ENCODE peak calls at places on chromosomes 11 and 22, in eight cellular contexts. Q, R, V, U, Z, C, B and E are unnamed samples.

GRCh38 chr11:64834723-64835615 is 9.5 kb downstream of the CDC42BPG start:
- DNase-seq in Q (no peak), R (no peak), V (peak; percentile 38), U (peak; percentile 80), Z (peak; percentile 49), C (no peak), B (no peak), E (peak; percentile 95)

GRCh38 chr22:18048441-18048898 is 24.1 kb upstream of the MICAL3 start:
- DNase-seq in Q (no peak), R (no peak), V (no peak), U (no peak), Z (no peak), C (no peak), B (no peak), E (no peak)

GRCh38 chr11:126282361-126282741 is 542 bp upstream of the TIRAP start:
- DNase-seq in Q (no peak), R (peak; percentile 59), V (peak; percentile 44), U (no peak), Z (no peak), C (no peak), B (no peak), E (peak; percentile 28)

GRCh38 chr11:18050853-18051252 is 4.8 kb upstream of the TPH1 start:
- DNase-seq in Q (no peak), R (no peak), V (no peak), U (no peak), Z (no peak), C (no peak), B (no peak), E (no peak)

GRCh38 chr11:77081381-77081851 is 14.6 kb downstream of the CAPN5 start:
- DNase-seq in Q (peak; percentile 1), R (peak; percentile 13), V (no peak), U (peak; percentile 36), Z (no peak), C (no peak), B (no peak), E (no peak)

GRCh38 chr11:32382339-32383049 is 52.8 kb downstream of the WT1 start:
- DNase-seq in Q (no peak), R (peak; percentile 80), V (peak; percentile 65), U (no peak), Z (peak; percentile 35), C (no peak), B (no peak), E (peak; percentile 57)

GRCh38 chr11:60947666-60948065 is 4.3 kb downstream of the SLC15A3 start:
- DNase-seq in Q (no peak), R (no peak), V (no peak), U (no peak), Z (no peak), C (no peak), B (no peak), E (no peak)

GRCh38 chr11:105641433-105641832 is 31.6 kb downstream of the GRIA4 start:
- DNase-seq in Q (no peak), R (no peak), V (no peak), U (no peak), Z (no peak), C (no peak), B (no peak), E (no peak)

GRCh38 chr11:36385121-36385530 is 89.0 kb downstream of the PRR5L start:
- DNase-seq in Q (no peak), R (no peak), V (peak; percentile 50), U (no peak), Z (no peak), C (no peak), B (no peak), E (no peak)

GRCh38 chr11:121563003-121563402 is 110.2 kb upstream of the SORL1-AS1 start:
- DNase-seq in Q (no peak), R (no peak), V (no peak), U (no peak), Z (no peak), C (no peak), B (no peak), E (no peak)

GRCh38 chr11:3155691-3156258 is 9.3 kb downstream of the OSBPL5 start:
- DNase-seq in Q (no peak), R (no peak), V (no peak), U (peak; percentile 37), Z (no peak), C (no peak), B (no peak), E (no peak)

GRCh38 chr11:13465909-13466371 is 2.9 kb upstream of the BTBD10 start:
- DNase-seq in Q (no peak), R (no peak), V (peak; percentile 71), U (no peak), Z (no peak), C (no peak), B (no peak), E (peak; percentile 41)

GRCh38 chr11:64223001-64223651 is 2.9 kb downstream of the TRPT1 start:
- DNase-seq in Q (no peak), R (peak; percentile 27), V (no peak), U (no peak), Z (no peak), C (no peak), B (no peak), E (no peak)

GRCh38 chr11:79119491-79120284 is 321.1 kb downstream of the TENM4 start:
- DNase-seq in Q (no peak), R (no peak), V (no peak), U (no peak), Z (no peak), C (no peak), B (peak; percentile 87), E (no peak)

GRCh38 chr22:17870408-17870807 is 96.1 kb upstream of the BID start:
- DNase-seq in Q (no peak), R (no peak), V (no peak), U (no peak), Z (no peak), C (no peak), B (no peak), E (no peak)

GRCh38 chr22:39498802-39499201 is 3.3 kb upstream of the MIEF1 start:
- DNase-seq in Q (no peak), R (no peak), V (no peak), U (peak; percentile 3), Z (no peak), C (no peak), B (no peak), E (no peak)

GRCh38 chr22:45207981-45208664 is 32.6 kb downstream of the KIAA0930 start:
- DNase-seq in Q (no peak), R (no peak), V (no peak), U (no peak), Z (no peak), C (no peak), B (no peak), E (no peak)

GRCh38 chr22:41983516-41983915 is 14.3 kb downstream of the SEPTIN3 start:
- DNase-seq in Q (no peak), R (no peak), V (peak; percentile 52), U (no peak), Z (no peak), C (no peak), B (no peak), E (no peak)

GRCh38 chr11:68312117-68312779 is at the start of gene LRP5:
- DNase-seq in Q (no peak), R (peak; percentile 52), V (no peak), U (no peak), Z (no peak), C (no peak), B (no peak), E (peak; percentile 60)

GRCh38 chr11:101797335-101797734 is 117.5 kb upstream of the CEP126 start:
- DNase-seq in Q (no peak), R (no peak), V (peak; percentile 22), U (no peak), Z (no peak), C (no peak), B (no peak), E (no peak)

GRCh38 chr11:28231475-28231874 is 123.3 kb downstream of the METTL15 start:
- DNase-seq in Q (no peak), R (no peak), V (peak; percentile 16), U (no peak), Z (no peak), C (no peak), B (no peak), E (no peak)

GRCh38 chr11:19597194-19597593 is 115.4 kb upstream of the NAV2 start:
- DNase-seq in Q (no peak), R (no peak), V (peak; percentile 61), U (no peak), Z (no peak), C (no peak), B (no peak), E (no peak)
- H3K4me3 ChIP-seq in Q (peak overlapping the region; percentile 61), R (no peak overlapping the region), V (no peak overlapping the region), U (no peak overlapping the region), Z (no peak overlapping the region), C (no peak overlapping the region), B (no peak overlapping the region), E (no peak overlapping the region)

GRCh38 chr22:36362819-36363377 is 24.9 kb downstream of the MYH9 start:
- DNase-seq in Q (no peak), R (no peak), V (no peak), U (no peak), Z (no peak), C (no peak), B (no peak), E (no peak)
- TF ChIP-seq CTCF in Q (no peak), R (no peak), V (no peak), U (no peak), Z (no peak), C (no peak), B (no peak), E (no peak)

DNA sequence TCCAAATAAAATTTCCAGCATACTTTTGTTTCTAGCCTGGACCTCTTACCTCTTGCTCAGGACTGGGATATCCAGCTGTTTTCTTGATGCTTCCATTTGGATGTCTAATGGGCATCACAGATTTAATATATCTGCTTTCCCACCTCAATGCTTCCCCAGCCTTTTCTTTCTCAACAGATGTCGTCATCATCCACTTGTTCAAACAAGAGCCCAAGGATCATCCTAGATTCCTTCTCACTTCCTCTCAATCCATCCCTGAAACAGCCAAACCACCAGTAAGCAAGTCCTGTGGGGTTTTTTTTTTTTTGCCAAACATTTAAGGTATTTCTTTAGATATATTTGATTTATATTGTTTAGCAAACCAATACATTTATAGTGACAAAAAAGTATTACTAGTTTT is 12.5 kb downstream of the THY1 start:
- DNase-seq in Q (no peak), R (no peak), V (no peak), U (no peak), Z (no peak), C (no peak), B (no peak), E (no peak)
- H3K4me3 ChIP-seq in Q (no peak overlapping the region), R (no peak overlapping the region), V (no peak overlapping the region), U (no peak overlapping the region), Z (no peak overlapping the region), C (no peak overlapping the region), B (no peak overlapping the region), E (no peak overlapping the region)

GRCh38 chr11:124870430-124870829 is 5.2 kb downstream of the ROBO3 start:
- DNase-seq in Q (no peak), R (no peak), V (no peak), U (no peak), Z (no peak), C (no peak), B (no peak), E (no peak)

GRCh38 chr11:124869331-124869730 is 4.1 kb downstream of the ROBO3 start:
- DNase-seq in Q (no peak), R (peak; percentile 9), V (no peak), U (no peak), Z (no peak), C (no peak), B (no peak), E (no peak)

GRCh38 chr11:124867700-124868099 is 2.5 kb downstream of the ROBO3 start:
- DNase-seq in Q (no peak), R (peak; percentile 23), V (peak; percentile 52), U (no peak), Z (no peak), C (no peak), B (no peak), E (no peak)

GRCh38 chr11:124869856-124870387 is 4.7 kb downstream of the ROBO3 start:
- DNase-seq in Q (no peak), R (no peak), V (no peak), U (no peak), Z (no peak), C (no peak), B (no peak), E (no peak)

GRCh38 chr11:124868322-124869274 is 3.4 kb downstream of the ROBO3 start:
- DNase-seq in Q (no peak), R (peak; percentile 10), V (no peak), U (no peak), Z (no peak), C (no peak), B (no peak), E (no peak)
- TF ChIP-seq CTCF in Q (no peak), R (no peak), V (no peak), U (no peak), Z (no peak), C (no peak), B (no peak), E (no peak)